ENCODE peak calls at places on chromosome 5, in seven cellular contexts. J is COLO829; R is naive thymus-derived CD4-positive, alpha-beta T cell; D is trophoblast cell; Q is A549; N is GM23338; B is Daoy. C is an unnamed sample.

GRCh38 chr5:100647461-100648230 is 112.5 kb downstream of the FAM174A start:
- DNase-seq in J (no peak), R (no peak), D (peak; percentile 32), Q (peak; percentile 24), N (peak; percentile 13), B (no peak), C (peak; percentile 13)

GRCh38 chr5:122805481-122805880 is 30.6 kb downstream of the SNX2 start:
- DNase-seq in J (no peak), R (no peak), D (peak; percentile 66), Q (peak; percentile 2), N (no peak), B (no peak), C (peak; percentile 19)

GRCh38 chr5:11385251-11385900 is 518.9 kb downstream of the CTNND2 start:
- DNase-seq in J (no peak), R (no peak), D (no peak), Q (no peak), N (peak; percentile 34), B (peak; percentile 43), C (no peak)

GRCh38 chr5:88089757-88090390 is 178.8 kb downstream of the TMEM161B start:
- DNase-seq in J (no peak), R (no peak), D (no peak), Q (no peak), N (peak; percentile 46), B (no peak), C (no peak)

GRCh38 chr5:156326718-156327259 is at the start of gene SGCD:
- DNase-seq in J (peak; percentile 82), R (no peak), D (no peak), Q (peak; percentile 47), N (peak; percentile 16), B (peak; percentile 73), C (no peak)

GRCh38 chr5:136699661-136700060 is 334.3 kb upstream of the TRPC7 start:
- DNase-seq in J (no peak), R (no peak), D (no peak), Q (no peak), N (no peak), B (no peak), C (no peak)

GRCh38 chr5:1152156-1152555 is 40.3 kb upstream of the SLC12A7 start:
- DNase-seq in J (no peak), R (no peak), D (no peak), Q (no peak), N (no peak), B (peak; percentile 46), C (no peak)

GRCh38 chr5:177233206-177233605 is 70.3 kb downstream of the RAB24 start:
- DNase-seq in J (no peak), R (no peak), D (peak; percentile 77), Q (no peak), N (no peak), B (peak; percentile 6), C (no peak)

GRCh38 chr5:150409638-150410523 is 2.8 kb downstream of the CD74 start:
- DNase-seq in J (peak; percentile 86), R (peak; percentile 41), D (peak; percentile 78), Q (peak; percentile 86), N (peak; percentile 95), B (peak; percentile 90), C (peak; percentile 94)

GRCh38 chr5:149108651-149109280 is 32.5 kb upstream of the ABLIM3 start:
- DNase-seq in J (no peak), R (no peak), D (peak; percentile 78), Q (no peak), N (no peak), B (no peak), C (no peak)

GRCh38 chr5:123717139-123717538 is 205.2 kb downstream of the CSNK1G3 start:
- DNase-seq in J (no peak), R (no peak), D (peak; percentile 65), Q (no peak), N (no peak), B (peak; percentile 34), C (no peak)

GRCh38 chr5:54117957-54118356 is 192.4 kb downstream of the ARL15 start:
- DNase-seq in J (no peak), R (no peak), D (no peak), Q (no peak), N (no peak), B (no peak), C (no peak)

GRCh38 chr5:5145651-5146529 is 5.8 kb downstream of the ADAMTS16 start:
- DNase-seq in J (no peak), R (no peak), D (peak; percentile 33), Q (peak; percentile 67), N (no peak), B (peak; percentile 93), C (no peak)

GRCh38 chr5:145941096-145941676 is 4.8 kb downstream of the SH3RF2 start:
- DNase-seq in J (no peak), R (no peak), D (no peak), Q (no peak), N (no peak), B (no peak), C (no peak)

GRCh38 chr5:157473383-157474370 is 13.7 kb downstream of the NIPAL4 start:
- DNase-seq in J (no peak), R (no peak), D (peak; percentile 68), Q (no peak), N (no peak), B (no peak), C (no peak)

GRCh38 chr5:142826741-142827492 is 56.7 kb downstream of the ARHGAP26 start:
- DNase-seq in J (no peak), R (peak; percentile 33), D (peak; percentile 79), Q (peak; percentile 47), N (no peak), B (peak; percentile 95), C (peak; percentile 34)

C was measured in A673.